ENCODE peak calls at places on chromosomes 11 and 22, in nine cellular contexts. L, M, C, O, D, S, N, Q and W are unnamed samples.

GRCh38 chr22:23079240-23079768 is 9.0 kb downstream of the GNAZ start:
- DNase-seq in L (no peak), M (no peak), C (no peak), O (no peak), D (no peak), S (no peak), N (no peak), Q (no peak), W (no peak)

GRCh38 chr11:10294289-10294953 is 402 bp upstream of the SBF2 start:
- DNase-seq in L (no peak), M (no peak), C (peak; percentile 76), O (peak; percentile 23), D (no peak), S (no peak), N (no peak), Q (no peak), W (peak; percentile 33)

GRCh38 chr22:17846326-17846992 is 72.2 kb upstream of the BID start:
- DNase-seq in L (no peak), M (no peak), C (no peak), O (no peak), D (no peak), S (no peak), N (no peak), Q (no peak), W (no peak)

GRCh38 chr11:3130269-3131071 is 34.6 kb downstream of the OSBPL5 start:
- DNase-seq in L (no peak), M (no peak), C (no peak), O (no peak), D (no peak), S (no peak), N (no peak), Q (no peak), W (no peak)

GRCh38 chr11:123457187-123457770 is 27.2 kb downstream of the GRAMD1B start:
- DNase-seq in L (no peak), M (peak; percentile 32), C (no peak), O (no peak), D (no peak), S (peak; percentile 34), N (no peak), Q (no peak), W (no peak)

GRCh38 chr22:36640106-36640672 is 63.4 kb downstream of the CACNG2 start:
- DNase-seq in L (no peak), M (no peak), C (no peak), O (no peak), D (no peak), S (no peak), N (no peak), Q (no peak), W (peak; percentile 61)

GRCh38 chr11:20374746-20375305 is 11.3 kb downstream of the HTATIP2 start:
- DNase-seq in L (no peak), M (no peak), C (no peak), O (peak; percentile 19), D (no peak), S (no peak), N (no peak), Q (no peak), W (no peak)

GRCh38 chr11:115390441-115390840 is 113.8 kb downstream of the CADM1 start:
- DNase-seq in L (no peak), M (no peak), C (no peak), O (no peak), D (no peak), S (no peak), N (no peak), Q (no peak), W (no peak)

GRCh38 chr11:403761-404431 is 9.9 kb downstream of the PKP3 start:
- DNase-seq in L (no peak), M (no peak), C (no peak), O (no peak), D (no peak), S (no peak), N (no peak), Q (no peak), W (no peak)